ENCODE peak calls at places on chromosomes 12 and 14, in ten cellular contexts. W, F, B, H, I, O, C, G, J and E are unnamed samples.

GRCh38 chr12:127294651-127295205 is 972.2 kb upstream of the TMEM132C start:
- DNase-seq in B (peak; percentile 36), G (no peak), C (no peak), H (no peak), J (no peak), O (no peak), W (no peak), I (no peak), F (no peak), E (no peak)

GRCh38 chr14:68395585-68395984 is 397.3 kb downstream of the ZFP36L1 start:
- DNase-seq in H (no peak), J (no peak), C (no peak), G (no peak), W (no peak), I (peak; percentile 76), F (no peak), O (no peak), B (peak; percentile 81), E (peak; percentile 50)

GRCh38 chr12:95204141-95204866 is 13.0 kb downstream of the FGD6 start:
- DNase-seq in O (no peak), F (no peak), B (peak; percentile 87), C (no peak), H (no peak), J (no peak), I (peak; percentile 95), G (no peak), W (peak; percentile 97), E (peak; percentile 88)

GRCh38 chr12:56801661-56802622 is 38.8 kb downstream of the HSD17B6 start:
- DNase-seq in W (no peak), I (no peak), B (no peak), H (no peak), C (no peak), J (no peak), O (no peak), G (no peak), F (no peak), E (no peak)

GRCh38 chr12:623865-624372 is 39.3 kb downstream of the NINJ2 start:
- DNase-seq in B (no peak), F (no peak), W (no peak), G (no peak), C (no peak), O (no peak), H (no peak), I (no peak), J (no peak), E (no peak)

GRCh38 chr12:124497658-124498057 is 69.8 kb downstream of the NCOR2 start:
- DNase-seq in J (peak; percentile 90), H (no peak), F (peak; percentile 87), W (no peak), I (peak; percentile 96), O (no peak), C (no peak), B (peak; percentile 80), G (no peak), E (peak; percentile 81)

GRCh38 chr14:77085538-77085937 is 12.5 kb upstream of the CIPC start:
- DNase-seq in J (no peak), B (no peak), F (no peak), H (no peak), O (no peak), I (no peak), G (no peak), C (no peak), W (no peak), E (no peak)

GRCh38 chr12:4591180-4591687 is 29.2 kb downstream of the DYRK4 start:
- DNase-seq in O (no peak), I (no peak), J (no peak), G (no peak), H (no peak), W (no peak), C (no peak), B (no peak), F (no peak), E (no peak)

GRCh38 chr14:73025544-73025943 is 1.4 kb downstream of the ZFYVE1 start:
- DNase-seq in C (no peak), I (peak; percentile 42), J (no peak), H (no peak), W (no peak), O (no peak), B (peak; percentile 50), F (no peak), G (no peak), E (no peak)

GRCh38 chr14:50719911-50720759 is 52.0 kb upstream of the SAV1 start:
- DNase-seq in B (peak; percentile 68), W (no peak), F (no peak), O (no peak), C (no peak), J (no peak), I (peak; percentile 73), G (no peak), H (no peak), E (no peak)

GRCh38 chr12:34289431-34290190 is 267.3 kb downstream of the ALG10 start:
- DNase-seq in I (no peak), C (no peak), J (no peak), F (no peak), O (no peak), G (no peak), B (no peak), W (no peak), H (no peak), E (no peak)

GRCh38 chr12:3553681-3554546 is 62.9 kb downstream of the PRMT8 start:
- DNase-seq in C (no peak), G (no peak), O (no peak), B (no peak), H (no peak), F (no peak), J (no peak), W (no peak), I (no peak), E (no peak)

GRCh38 chr14:100305446-100306255 is 593 bp downstream of the SLC25A29 start:
- DNase-seq in F (peak; percentile 61), I (no peak), J (no peak), H (peak; percentile 49), O (peak; percentile 14), C (no peak), W (no peak), B (peak; percentile 24), G (no peak), E (peak; percentile 31)

GRCh38 chr12:115035536-115036107 is 351.6 kb upstream of the TBX3 start:
- DNase-seq in O (no peak), H (no peak), C (no peak), B (no peak), W (no peak), F (peak; percentile 42), G (no peak), J (no peak), I (no peak), E (no peak)